ENCODE peak calls at places on chromosome 20, in ten cellular contexts. Y, E, B, W, J, U, Z, R, X and I are unnamed samples.

GRCh38 chr20:23161244-23161875 is 75.2 kb upstream of the CD93 start:
- DNase-seq in Y (no peak), U (peak), Z (no peak), X (no peak), J (no peak), W (no peak), R (no peak), E (no peak), B (no peak), I (no peak)

GRCh38 chr20:5806457-5807263 is 56.5 kb downstream of the SHLD1 start:
- DNase-seq in J (no peak), X (no peak), Z (no peak), R (no peak), B (no peak), Y (peak), E (no peak), W (no peak), U (no peak), I (no peak)

GRCh38 chr20:34215711-34216381 is 25.4 kb upstream of the ASIP start:
- DNase-seq in J (peak), B (peak), W (peak), U (peak), Y (peak), R (peak), E (peak), X (peak), Z (no peak), I (peak)

GRCh38 chr20:32028647-32029372 is 18.6 kb downstream of the CCM2L start:
- DNase-seq in Z (no peak), X (no peak), E (no peak), U (no peak), B (no peak), R (no peak), Y (peak), W (peak), J (no peak), I (peak)

GRCh38 chr20:60957621-60958020 is 294.4 kb upstream of the CDH4 start:
- DNase-seq in X (no peak), E (no peak), U (no peak), Z (no peak), R (no peak), B (no peak), J (no peak), Y (no peak), W (no peak), I (no peak)

GRCh38 chr20:34615477-34615876 is 57.0 kb downstream of the MAP1LC3A start:
- DNase-seq in Z (no peak), J (no peak), B (no peak), E (no peak), X (no peak), R (no peak), W (no peak), U (no peak), Y (no peak), I (no peak)

GRCh38 chr20:8144282-8145245 is 12.5 kb downstream of the PLCB1 start:
- DNase-seq in R (peak), B (no peak), W (peak), J (no peak), Z (peak), Y (peak), X (no peak), U (peak), E (no peak), I (no peak)

GRCh38 chr20:14919473-14920157 is 582.2 kb upstream of the FLRT3 start:
- DNase-seq in B (peak), E (no peak), Y (peak), X (no peak), W (peak), J (peak), Z (no peak), U (peak), R (no peak), I (peak)

GRCh38 chr20:49859807-49860206 is 47.2 kb downstream of the SLC9A8 start:
- DNase-seq in Y (no peak), R (no peak), E (no peak), B (no peak), X (no peak), Z (no peak), J (no peak), W (peak), U (peak), I (no peak)

GRCh38 chr20:51311636-51312479 is 230.7 kb downstream of the NFATC2 start:
- DNase-seq in E (no peak), Y (peak), U (peak), X (no peak), J (no peak), R (no peak), Z (no peak), B (no peak), W (peak), I (no peak)

GRCh38 chr20:9689041-9689440 is 149.8 kb downstream of the PAK5 start:
- DNase-seq in Y (no peak), X (no peak), E (no peak), R (no peak), B (no peak), U (no peak), W (no peak), Z (no peak), J (no peak), I (no peak)

GRCh38 chr20:61885759-61886715 is 179.6 kb downstream of the TAF4 start:
- DNase-seq in Y (no peak), B (no peak), U (no peak), X (no peak), Z (no peak), W (no peak), E (no peak), R (no peak), J (no peak), I (no peak)

GRCh38 chr20:20312562-20312961 is 55.3 kb upstream of the INSM1 start:
- DNase-seq in Y (no peak), J (no peak), B (no peak), Z (no peak), W (no peak), U (no peak), E (no peak), R (no peak), X (no peak), I (no peak)

GRCh38 chr20:34472246-34472925 is 43.8 kb upstream of the DYNLRB1 start:
- DNase-seq in U (peak), J (no peak), E (no peak), B (no peak), Z (no peak), X (no peak), R (peak), Y (no peak), W (peak), I (no peak)

GRCh38 chr20:10074513-10074912 is 39.7 kb downstream of the ANKEF1 start:
- DNase-seq in E (no peak), W (peak), Z (no peak), B (no peak), Y (no peak), R (peak), U (peak), X (no peak), J (no peak), I (no peak)

GRCh38 chr20:63208346-63208924 is 7.5 kb downstream of the YTHDF1 start:
- DNase-seq in Y (no peak), J (no peak), U (no peak), E (no peak), B (no peak), X (no peak), R (no peak), W (no peak), Z (no peak), I (no peak)

GRCh38 chr20:25177890-25178321 is 17.6 kb upstream of the ENTPD6 start:
- DNase-seq in E (no peak), R (no peak), X (no peak), W (no peak), Z (no peak), Y (no peak), U (peak), B (peak), J (peak), I (peak)

GRCh38 chr20:23251779-23252178 is 98.8 kb upstream of the NXT1 start:
- DNase-seq in J (no peak), X (no peak), Z (no peak), W (no peak), E (no peak), Y (no peak), U (no peak), B (no peak), R (no peak), I (no peak)

GRCh38 chr20:63836335-63837133 is 5.5 kb upstream of the ZBTB46 start:
- DNase-seq in X (no peak), W (no peak), E (no peak), J (no peak), U (no peak), Y (no peak), B (no peak), R (no peak), Z (no peak), I (no peak)

GRCh38 chr20:63461364-63461763 is 11.1 kb downstream of the KCNQ2 start:
- DNase-seq in W (no peak), X (no peak), E (no peak), B (no peak), Y (peak), U (no peak), J (no peak), Z (no peak), R (no peak), I (no peak)

GRCh38 chr20:38214871-38215788 is 45.4 kb downstream of the KIAA1755 start:
- DNase-seq in R (no peak), U (no peak), E (no peak), X (no peak), Y (no peak), W (no peak), J (no peak), B (no peak), Z (no peak), I (no peak)